ENCODE peak calls at places on chromosomes 6 and 20, in nine cellular contexts. F, Z, B, T, X, J, K, Y and O are unnamed samples. For H3K4me1, the result is how much of the 10 kb centered on the place peaks cover.

GRCh38 chr6:10690651-10691445 is 3.6 kb downstream of the C6orf52 start:
- DNase-seq in F (no peak), Z (peak), B (no peak), T (no peak), X (no peak), J (no peak), K (no peak), Y (no peak), O (no peak)

GRCh38 chr6:44662461-44663121 is 275.1 kb downstream of the CDC5L start:
- DNase-seq in F (peak), Z (peak), B (no peak), T (no peak), X (peak), J (no peak), K (no peak), Y (peak), O (no peak)

GRCh38 chr6:104940881-104941693 is 15.8 kb upstream of the LIN28B start:
- DNase-seq in F (peak), Z (peak), B (no peak), T (no peak), X (peak), J (peak), K (no peak), Y (no peak), O (no peak)

GRCh38 chr6:21987501-21987957 is 309.3 kb downstream of the PRL start:
- DNase-seq in F (no peak), Z (peak), B (peak), T (peak), X (peak), J (no peak), K (peak), Y (peak), O (peak)

GRCh38 chr6:54689620-54690019 is 157.0 kb upstream of the FAM83B start:
- DNase-seq in F (no peak), Z (no peak), B (no peak), T (no peak), X (no peak), J (no peak), K (no peak), Y (no peak), O (no peak)

GRCh38 chr6:24721461-24722215 is 2.7 kb upstream of the C6orf62 start:
- DNase-seq in F (no peak), Z (no peak), B (peak), T (peak), X (no peak), J (peak), K (peak), Y (peak), O (peak)

GRCh38 chr6:70396796-70397729 is 16.2 kb upstream of the FAM135A start:
- DNase-seq in F (no peak), Z (peak), B (no peak), T (no peak), X (peak), J (no peak), K (no peak), Y (no peak), O (no peak)

GRCh38 chr6:89035252-89036106 is 45.1 kb upstream of the PNRC1 start:
- DNase-seq in F (no peak), Z (peak), B (peak), T (peak), X (peak), J (no peak), K (peak), Y (peak), O (peak)

GRCh38 chr6:90701146-90701781 is 114.4 kb upstream of the MAP3K7 start:
- DNase-seq in F (peak), Z (no peak), B (no peak), T (no peak), X (no peak), J (no peak), K (no peak), Y (no peak), O (no peak)

GRCh38 chr6:27651371-27651732 is 178.4 kb upstream of the ZNF184 start:
- DNase-seq in F (no peak), Z (no peak), B (no peak), T (no peak), X (no peak), J (no peak), K (no peak), Y (no peak), O (no peak)

GRCh38 chr6:132715204-132715603 is 1.3 kb upstream of the VNN1 start:
- DNase-seq in F (peak), Z (peak), B (no peak), T (no peak), X (no peak), J (no peak), K (peak), Y (no peak), O (peak)

GRCh38 chr6:79812195-79812594 is 135.2 kb downstream of the ELOVL4 start:
- DNase-seq in F (no peak), Z (no peak), B (no peak), T (no peak), X (no peak), J (no peak), K (no peak), Y (no peak), O (no peak)

GRCh38 chr6:111503660-111504059 is 20.6 kb upstream of the REV3L start:
- DNase-seq in F (no peak), Z (peak), B (no peak), T (no peak), X (peak), J (no peak), K (no peak), Y (no peak), O (no peak)

GRCh38 chr6:167699141-167700036 is 127.3 kb upstream of the AFDN start:
- DNase-seq in F (no peak), Z (peak), B (peak), T (peak), X (peak), J (peak), K (peak), Y (peak), O (peak)

GRCh38 chr6:87473419-87473903 is 687 bp downstream of the SLC35A1 start:
- DNase-seq in F (no peak), Z (peak), B (no peak), T (no peak), X (no peak), J (peak), K (no peak), Y (no peak), O (no peak)

GRCh38 chr6:41502607-41503434 is 43.4 kb upstream of the FOXP4 start:
- DNase-seq in F (peak), Z (peak), B (no peak), T (peak), X (peak), J (no peak), K (peak), Y (no peak), O (no peak)

GRCh38 chr6:112184996-112185395 is 69.4 kb downstream of the LAMA4 start:
- DNase-seq in F (no peak), Z (no peak), B (no peak), T (no peak), X (no peak), J (no peak), K (no peak), Y (no peak), O (no peak)

GRCh38 chr6:25233226-25233625 is 45.9 kb upstream of the CARMIL1 start:
- DNase-seq in F (no peak), Z (no peak), B (no peak), T (no peak), X (peak), J (no peak), K (no peak), Y (no peak), O (no peak)

DNA sequence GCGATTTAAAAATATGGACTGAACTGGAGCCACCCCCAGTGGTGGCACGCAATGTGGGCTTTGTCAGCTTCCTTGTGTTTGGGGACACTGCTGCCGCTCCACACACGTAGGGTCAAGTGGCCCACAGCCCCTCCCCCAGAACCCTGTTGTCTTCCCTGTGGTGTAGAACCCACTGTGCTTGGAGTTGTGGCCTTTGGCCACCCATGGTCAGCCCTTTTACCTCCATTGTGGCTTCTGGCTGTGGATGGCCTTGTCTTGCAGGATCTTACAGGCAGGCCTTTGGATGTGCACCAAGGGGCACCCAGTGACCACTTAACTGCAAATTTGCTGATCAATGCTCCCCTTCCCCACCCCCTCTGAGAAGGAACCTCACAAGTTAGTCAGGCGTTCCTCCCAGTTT is 2.0 kb upstream of the LEMD2 start:
- DNase-seq in F (no peak), Z (no peak), B (peak), T (no peak), X (no peak), J (no peak), K (no peak), Y (no peak), O (no peak)
- H3K4me1 ChIP-seq in F (half or more), Z (under half), B (under half), T (under half), X (under half), J (under half), K (under half), Y (under half), O (under half)

GRCh38 chr6:72721346-72721745 is 99.5 kb downstream of the KCNQ5 start:
- DNase-seq in F (no peak), Z (no peak), B (no peak), T (no peak), X (no peak), J (no peak), K (no peak), Y (no peak), O (no peak)
- H3K4me1 ChIP-seq in F (under half), Z (under half), B (under half), T (under half), X (under half), J (under half), K (under half), Y (under half), O (under half)

GRCh38 chr20:47330933-47331708 is 25.4 kb downstream of the ZMYND8 start:
- DNase-seq in F (no peak), Z (peak), B (no peak), T (no peak), X (peak), J (no peak), K (no peak), Y (no peak), O (peak)

GRCh38 chr20:47335251-47336012 is 21.1 kb downstream of the ZMYND8 start:
- DNase-seq in F (no peak), Z (no peak), B (no peak), T (no peak), X (no peak), J (no peak), K (no peak), Y (no peak), O (no peak)

GRCh38 chr20:47330071-47330470 is 26.4 kb downstream of the ZMYND8 start:
- DNase-seq in F (no peak), Z (no peak), B (no peak), T (no peak), X (no peak), J (no peak), K (no peak), Y (no peak), O (no peak)

GRCh38 chr20:47334022-47334551 is 22.4 kb downstream of the ZMYND8 start:
- DNase-seq in F (no peak), Z (peak), B (no peak), T (no peak), X (peak), J (no peak), K (no peak), Y (no peak), O (no peak)

GRCh38 chr20:47332381-47333206 is 23.9 kb downstream of the ZMYND8 start:
- DNase-seq in F (no peak), Z (no peak), B (no peak), T (no peak), X (no peak), J (no peak), K (no peak), Y (no peak), O (no peak)
- H3K4me1 ChIP-seq in F (under half), Z (under half), B (under half), T (half or more), X (half or more), J (under half), K (under half), Y (under half), O (half or more)

GRCh38 chr20:58895796-58896180 is 43.3 kb downstream of the GNAS start:
- DNase-seq in F (no peak), Z (no peak), B (no peak), T (no peak), X (no peak), J (no peak), K (no peak), Y (no peak), O (no peak)

GRCh38 chr20:58898629-58899028 is 46.1 kb downstream of the GNAS start:
- DNase-seq in F (no peak), Z (no peak), B (no peak), T (no peak), X (no peak), J (no peak), K (no peak), Y (no peak), O (no peak)

GRCh38 chr20:58899518-58899917 is 47.0 kb downstream of the GNAS start:
- DNase-seq in F (no peak), Z (no peak), B (no peak), T (no peak), X (no peak), J (no peak), K (no peak), Y (no peak), O (no peak)

GRCh38 chr20:58896820-58897219 is 44.3 kb downstream of the GNAS start:
- DNase-seq in F (no peak), Z (no peak), B (no peak), T (no peak), X (no peak), J (no peak), K (no peak), Y (no peak), O (no peak)

DNA sequence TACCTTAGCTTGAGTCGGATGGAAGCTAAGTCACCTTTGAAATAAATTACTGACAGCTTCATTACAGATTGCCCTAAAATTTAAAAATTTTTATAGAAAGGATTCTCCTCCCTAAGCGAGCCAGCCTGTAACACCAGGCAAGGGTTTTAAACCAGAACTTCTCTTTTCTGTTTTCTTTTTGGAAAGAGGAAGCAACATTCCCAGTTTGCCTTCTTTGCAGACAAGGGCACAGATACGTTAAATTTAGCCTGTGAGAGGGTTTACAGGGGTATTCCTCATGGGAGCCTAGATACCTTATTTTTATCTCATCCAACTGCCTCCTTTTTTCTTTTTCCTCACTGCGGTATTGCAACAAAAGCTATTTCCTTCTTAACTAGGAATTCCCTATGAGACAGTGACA is 45.0 kb downstream of the GNAS start:
- DNase-seq in F (no peak), Z (no peak), B (no peak), T (no peak), X (no peak), J (no peak), K (no peak), Y (no peak), O (no peak)
- H3K4me1 ChIP-seq in F (under half), Z (half or more), B (under half), T (half or more), X (under half), J (under half), K (under half), Y (under half), O (half or more)

DNA sequence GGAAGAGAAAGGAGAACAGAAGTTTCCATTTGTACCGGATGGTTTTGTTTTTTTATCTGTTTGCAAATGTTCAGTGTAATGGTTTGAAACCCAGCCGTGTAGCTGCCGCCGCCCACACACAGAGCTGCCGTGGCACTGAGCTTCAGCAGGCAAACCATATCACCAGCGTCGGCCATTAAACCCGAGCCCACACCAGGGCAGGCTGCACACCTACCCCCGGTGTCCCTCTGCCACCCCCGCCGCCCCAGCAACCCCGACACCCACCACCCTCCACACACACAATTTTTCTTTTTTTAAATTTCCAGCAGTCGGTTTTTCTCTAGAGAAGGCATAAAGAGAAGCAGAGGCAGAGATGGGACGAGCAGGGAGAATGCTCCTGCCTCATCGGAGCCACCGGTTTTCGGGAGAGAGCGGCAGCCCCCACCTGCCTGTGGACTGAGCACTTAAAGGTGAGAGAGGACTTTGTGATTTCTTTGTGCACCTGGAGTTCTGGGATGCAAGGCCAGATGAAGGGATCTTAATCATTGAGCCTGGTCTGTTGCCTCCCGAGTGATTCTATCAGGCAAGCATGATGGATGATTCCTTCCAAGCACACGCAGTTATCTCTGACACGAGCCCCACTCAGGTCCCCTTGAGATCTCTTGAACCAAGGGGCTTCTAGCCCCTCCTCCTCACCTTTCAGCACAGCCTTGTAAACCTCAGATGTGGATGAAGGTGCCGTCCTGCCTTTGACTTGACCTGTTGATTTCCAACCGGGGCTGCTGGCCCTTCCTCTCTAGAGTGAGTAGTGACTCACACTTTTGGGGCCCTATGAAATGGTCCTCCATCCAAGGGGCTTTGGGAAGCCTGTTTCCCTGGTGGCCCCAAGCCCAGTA is 17.5 kb upstream of the ZNF831 start:
- DNase-seq in F (no peak), Z (no peak), B (no peak), T (no peak), X (no peak), J (peak), K (no peak), Y (peak), O (no peak)
- H3K4me1 ChIP-seq in F (under half), Z (under half), B (under half), T (under half), X (under half), J (half or more), K (under half), Y (under half), O (under half)

DNA sequence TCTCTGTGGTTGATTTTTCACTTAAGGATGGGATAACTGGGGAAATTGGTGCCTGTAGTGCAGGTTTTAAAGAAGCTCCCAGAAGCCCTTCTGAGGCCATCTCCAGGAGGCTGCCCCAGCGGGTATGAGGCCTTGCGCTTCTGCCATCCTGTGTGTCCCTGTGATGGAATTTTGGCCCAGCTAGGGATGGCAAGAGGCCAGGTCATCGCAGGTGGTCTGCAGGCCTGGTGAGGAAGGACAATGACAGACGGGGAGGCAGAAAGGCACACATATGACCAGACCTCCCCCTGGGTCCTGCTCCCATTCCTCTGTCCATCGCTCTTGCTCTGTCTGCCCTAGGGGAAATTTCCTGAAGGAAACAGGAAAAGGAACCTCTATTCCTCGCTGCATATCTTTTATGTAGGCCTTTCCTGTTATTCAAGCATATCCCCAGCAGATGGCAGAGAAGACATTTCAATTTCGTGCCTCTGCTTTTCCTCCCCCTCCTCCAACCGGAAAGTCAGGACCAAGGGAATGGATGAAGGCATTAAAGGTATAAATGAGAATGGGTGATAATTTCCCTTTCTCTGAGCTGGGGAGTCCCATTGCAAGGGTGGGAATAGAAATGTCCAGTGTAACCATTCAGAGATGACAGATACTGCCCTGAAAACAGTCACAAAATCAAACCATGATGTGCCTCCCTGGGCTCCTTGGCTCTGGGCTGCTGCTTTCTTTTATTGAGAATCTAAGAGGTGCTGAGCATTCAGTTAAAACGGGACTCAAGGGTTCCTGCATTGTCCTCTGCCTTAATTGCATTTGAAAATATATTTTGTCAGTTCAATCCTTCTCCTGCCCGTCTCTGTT is 17.6 kb upstream of the HLA-F start:
- DNase-seq in F (peak), Z (peak), B (no peak), T (no peak), X (peak), J (no peak), K (no peak), Y (no peak), O (peak)
- H3K4me1 ChIP-seq in F (under half), Z (under half), B (under half), T (under half), X (under half), J (half or more), K (under half), Y (under half), O (under half)